ENCODE peak calls at places on chromosome 11, in six cellular contexts. I is stomach, J is esophagus muscularis mucosa, K is upper lobe of right lung, X is T47D, A is Right ventricle myocardium superior. N is an unnamed sample.

GRCh38 chr11:122439911-122440782 is 215.4 kb upstream of the UBASH3B start:
- DNase-seq in I (no peak), J (no peak), K (no peak), X (no peak), A (peak; percentile 65), N (no peak)

GRCh38 chr11:8608646-8609045 is 14.6 kb upstream of the STK33 start:
- DNase-seq in I (no peak), J (peak; percentile 34), K (no peak), X (no peak), A (no peak), N (no peak)

GRCh38 chr11:46658259-46658658 is 40.9 kb downstream of the ATG13 start:
- DNase-seq in I (no peak), J (no peak), K (no peak), X (no peak), A (peak; percentile 71), N (no peak)

GRCh38 chr11:114796954-114797721 is 118.8 kb downstream of the NXPE2 start:
- DNase-seq in I (no peak), J (no peak), K (no peak), X (no peak), A (no peak), N (no peak)

GRCh38 chr11:98711011-98711410 is 309.7 kb upstream of the CNTN5 start:
- DNase-seq in I (no peak), J (no peak), K (no peak), X (no peak), A (no peak), N (no peak)

GRCh38 chr11:124470516-124471231 is 25.2 kb upstream of the OR8B8 start:
- DNase-seq in I (no peak), J (no peak), K (no peak), X (no peak), A (no peak), N (no peak)

GRCh38 chr11:26820739-26821138 is 98.9 kb upstream of the SLC5A12 start:
- DNase-seq in I (no peak), J (no peak), K (no peak), X (no peak), A (no peak), N (peak; percentile 34)

GRCh38 chr11:60951909-60952741 is at the start of gene SLC15A3:
- DNase-seq in I (peak; percentile 60), J (no peak), K (peak; percentile 88), X (peak; percentile 56), A (peak; percentile 84), N (no peak)

GRCh38 chr11:2630679-2631078 is 69.1 kb downstream of the KCNQ1OT1 start:
- DNase-seq in I (no peak), J (no peak), K (no peak), X (no peak), A (no peak), N (no peak)

GRCh38 chr11:13721760-13722159 is 53.3 kb downstream of the FAR1 start:
- DNase-seq in I (no peak), J (no peak), K (no peak), X (no peak), A (no peak), N (no peak)

GRCh38 chr11:124865902-124866851 is 945 bp downstream of the ROBO3 start:
- DNase-seq in I (peak; percentile 59), J (no peak), K (no peak), X (peak; percentile 88), A (peak; percentile 60), N (peak; percentile 49)

GRCh38 chr11:29333993-29334780 is 682.6 kb downstream of the KCNA4 start:
- DNase-seq in I (no peak), J (no peak), K (no peak), X (peak; percentile 18), A (no peak), N (peak; percentile 43)

GRCh38 chr11:17351510-17352176 is at the start of gene NCR3LG1:
- DNase-seq in I (peak; percentile 68), J (peak; percentile 92), K (peak; percentile 86), X (peak; percentile 13), A (peak; percentile 73), N (no peak)

GRCh38 chr11:95282337-95282751 is 51.3 kb upstream of the SESN3 start:
- DNase-seq in I (no peak), J (no peak), K (no peak), X (no peak), A (no peak), N (no peak)

GRCh38 chr11:64762916-64763803 is 3.4 kb upstream of the PYGM start:
- DNase-seq in I (peak; percentile 23), J (no peak), K (peak; percentile 48), X (no peak), A (peak; percentile 52), N (no peak)

GRCh38 chr11:64372802-64373597 is 14.0 kb downstream of the RPS6KA4 start:
- DNase-seq in I (no peak), J (no peak), K (no peak), X (no peak), A (no peak), N (no peak)

GRCh38 chr11:102438311-102439062 is 14.1 kb downstream of the TMEM123 start:
- DNase-seq in I (peak; percentile 53), J (no peak), K (peak; percentile 73), X (no peak), A (no peak), N (no peak)

GRCh38 chr11:96753997-96754396 is 364.2 kb downstream of the JRKL start:
- DNase-seq in I (no peak), J (no peak), K (no peak), X (no peak), A (no peak), N (no peak)

GRCh38 chr11:115348404-115348803 is 155.8 kb downstream of the CADM1 start:
- DNase-seq in I (no peak), J (no peak), K (no peak), X (no peak), A (no peak), N (no peak)

GRCh38 chr11:35359321-35360058 is 59.9 kb downstream of the SLC1A2 start:
- DNase-seq in I (no peak), J (no peak), K (no peak), X (no peak), A (no peak), N (no peak)

GRCh38 chr11:73189723-73190556 is 28.1 kb upstream of the P2RY2 start:
- DNase-seq in I (peak; percentile 18), J (no peak), K (no peak), X (no peak), A (no peak), N (no peak)

GRCh38 chr11:19714387-19715363 is 2.0 kb downstream of the NAV2 start:
- DNase-seq in I (no peak), J (no peak), K (peak; percentile 67), X (no peak), A (peak; percentile 52), N (no peak)

GRCh38 chr11:34641981-34642380 is 21.1 kb downstream of the EHF start:
- DNase-seq in I (no peak), J (no peak), K (no peak), X (no peak), A (no peak), N (no peak)

GRCh38 chr11:40183073-40184064 is 1276.1 kb downstream of the LRRC4C start:
- DNase-seq in I (no peak), J (no peak), K (no peak), X (no peak), A (no peak), N (no peak)

GRCh38 chr11:34640050-34640971 is 19.4 kb downstream of the EHF start:
- DNase-seq in I (peak; percentile 87), J (no peak), K (peak; percentile 89), X (peak; percentile 51), A (no peak), N (peak; percentile 65)

GRCh38 chr11:91981995-91982394 is 242.6 kb upstream of the FAT3 start:
- DNase-seq in I (no peak), J (no peak), K (no peak), X (no peak), A (peak; percentile 43), N (peak; percentile 81)

GRCh38 chr11:58316142-58316541 is 42.7 kb downstream of the OR5B17 start:
- DNase-seq in I (no peak), J (no peak), K (no peak), X (no peak), A (no peak), N (peak; percentile 15)

GRCh38 chr11:10657308-10658271 is 36.0 kb downstream of the IRAG1 start:
- DNase-seq in I (no peak), J (no peak), K (no peak), X (no peak), A (no peak), N (peak; percentile 23)

GRCh38 chr11:124069429-124070401 is 28.6 kb upstream of the OR10G7 start:
- DNase-seq in I (no peak), J (no peak), K (peak; percentile 75), X (no peak), A (peak; percentile 58), N (peak; percentile 16)

GRCh38 chr11:68354181-68354872 is 41.9 kb downstream of the LRP5 start:
- DNase-seq in I (peak; percentile 94), J (peak; percentile 94), K (peak; percentile 95), X (no peak), A (peak; percentile 91), N (peak; percentile 98)

GRCh38 chr11:12841946-12842630 is 167.0 kb upstream of the RASSF10 start:
- DNase-seq in I (no peak), J (no peak), K (no peak), X (no peak), A (no peak), N (peak; percentile 50)

GRCh38 chr11:121800704-121801516 is 315.1 kb downstream of the BLID start:
- DNase-seq in I (no peak), J (no peak), K (no peak), X (no peak), A (no peak), N (no peak)

GRCh38 chr11:134499990-134500389 is 87.9 kb upstream of the B3GAT1 start:
- DNase-seq in I (peak; percentile 15), J (no peak), K (peak; percentile 16), X (no peak), A (no peak), N (no peak)

GRCh38 chr11:23569547-23569946 is 709.3 kb upstream of the CCDC179 start:
- DNase-seq in I (no peak), J (no peak), K (no peak), X (no peak), A (no peak), N (no peak)

GRCh38 chr11:36412781-36413383 is 97.2 kb downstream of the TRAF6 start:
- DNase-seq in I (no peak), J (no peak), K (no peak), X (no peak), A (no peak), N (no peak)

GRCh38 chr11:64313491-64314145 is 3.7 kb downstream of the TRMT112 start:
- DNase-seq in I (no peak), J (no peak), K (peak; percentile 69), X (no peak), A (peak; percentile 84), N (no peak)

GRCh38 chr11:26331911-26332571 is at the start of gene ANO3:
- DNase-seq in I (peak; percentile 57), J (no peak), K (peak; percentile 88), X (no peak), A (peak; percentile 65), N (peak; percentile 80)

GRCh38 chr11:11442791-11443190 is 89.7 kb upstream of the CSNK2A3 start:
- DNase-seq in I (no peak), J (no peak), K (no peak), X (no peak), A (no peak), N (no peak)

GRCh38 chr11:7889985-7890384 is 41.1 kb downstream of the OR10A6 start:
- DNase-seq in I (no peak), J (no peak), K (no peak), X (no peak), A (no peak), N (no peak)

GRCh38 chr11:63937713-63938480 is 905 bp upstream of the NAA40 start:
- DNase-seq in I (no peak), J (no peak), K (no peak), X (peak; percentile 66), A (no peak), N (peak; percentile 67)